ENCODE peak calls at places on chromosome 19, in six cellular contexts. K is K562, D is HepG2, H is GM12878, R is A549, F is upper lobe of left lung. S is an unnamed sample.

GRCh38 chr19:17590780-17591688 is 35.6 kb downstream of the COLGALT1 start:
- ATAC-seq in K (no peak), D (no peak), H (no peak), R (no peak), F (no peak), S (no peak)

GRCh38 chr19:48852292-48852691 is 16.0 kb upstream of the HSD17B14 start:
- ATAC-seq in K (peak; percentile 38), D (no peak), H (no peak), R (peak; percentile 48), F (no peak), S (no peak)

GRCh38 chr19:7762719-7763293 is at the start of gene CLEC4M:
- ATAC-seq in K (no peak), D (no peak), H (no peak), R (no peak), F (no peak), S (no peak)

GRCh38 chr19:43984687-43985000 is 656 bp downstream of the ZNF155 start:
- ATAC-seq in K (peak; percentile 27), D (peak; percentile 74), H (peak; percentile 31), R (peak; percentile 46), F (peak; percentile 39), S (peak; percentile 39)

GRCh38 chr19:38062959-38063786 is 156.2 kb downstream of the SIPA1L3 start:
- ATAC-seq in K (peak; percentile 27), D (no peak), H (no peak), R (peak; percentile 15), F (no peak), S (no peak)

GRCh38 chr19:33746159-33746558 is 50.5 kb upstream of the KCTD15 start:
- ATAC-seq in K (no peak), D (no peak), H (no peak), R (no peak), F (no peak), S (no peak)

GRCh38 chr19:8028951-8029491 is 23.5 kb upstream of the CCL25 start:
- ATAC-seq in K (peak; percentile 24), D (peak; percentile 71), H (no peak), R (peak; percentile 29), F (no peak), S (no peak)

GRCh38 chr19:56321981-56322558 is 7.4 kb upstream of the ZSCAN5A start:
- ATAC-seq in K (peak; percentile 90), D (no peak), H (peak; percentile 55), R (no peak), F (no peak), S (no peak)

GRCh38 chr19:35266904-35267817 is 1.6 kb upstream of the USF2 start:
- ATAC-seq in K (peak; percentile 70), D (peak; percentile 18), H (peak; percentile 56), R (peak; percentile 58), F (no peak), S (peak; percentile 14)

GRCh38 chr19:14786421-14786851 is 8.1 kb upstream of the ADGRE2 start:
- ATAC-seq in K (peak; percentile 72), D (peak; percentile 63), H (peak; percentile 54), R (peak; percentile 74), F (peak; percentile 62), S (no peak)

GRCh38 chr19:13015361-13016231 is 20.3 kb downstream of the NFIX start:
- ATAC-seq in K (peak; percentile 30), D (no peak), H (no peak), R (no peak), F (peak; percentile 41), S (no peak)

GRCh38 chr19:45103625-45104319 is 10.8 kb downstream of the PPP1R37 start:
- ATAC-seq in K (no peak), D (peak; percentile 82), H (peak; percentile 59), R (no peak), F (no peak), S (no peak)

GRCh38 chr19:519449-519865 is 12.1 kb upstream of the CDC34 start:
- ATAC-seq in K (no peak), D (no peak), H (no peak), R (no peak), F (no peak), S (no peak)

GRCh38 chr19:23528376-23528775 is 133.1 kb upstream of the ZNF91 start:
- ATAC-seq in K (no peak), D (no peak), H (peak; percentile 27), R (no peak), F (no peak), S (no peak)

GRCh38 chr19:35451278-35452096 is 3.4 kb downstream of the FFAR2 start:
- ATAC-seq in K (no peak), D (no peak), H (peak; percentile 93), R (no peak), F (no peak), S (no peak)

GRCh38 chr19:51921949-51922348 is 5.3 kb upstream of the ZNF613 start:
- ATAC-seq in K (no peak), D (no peak), H (no peak), R (no peak), F (no peak), S (no peak)

GRCh38 chr19:40921005-40921897 is 39.2 kb upstream of the CYP2A7 start:
- ATAC-seq in K (peak; percentile 63), D (peak; percentile 95), H (no peak), R (peak; percentile 94), F (peak; percentile 94), S (no peak)

GRCh38 chr19:48490980-48491792 is 20.4 kb downstream of the LMTK3 start:
- ATAC-seq in K (peak; percentile 46), D (no peak), H (peak; percentile 52), R (peak; percentile 15), F (no peak), S (no peak)

GRCh38 chr19:38841787-38842438 is 7.9 kb downstream of the HNRNPL start:
- ATAC-seq in K (no peak), D (no peak), H (no peak), R (no peak), F (no peak), S (no peak)

GRCh38 chr19:32916969-32917611 is 47.5 kb upstream of the SLC7A9 start:
- ATAC-seq in K (no peak), D (no peak), H (no peak), R (no peak), F (no peak), S (no peak)

GRCh38 chr19:6890421-6890913 is 3.1 kb downstream of the ADGRE1 start:
- ATAC-seq in K (no peak), D (no peak), H (no peak), R (no peak), F (no peak), S (no peak)

GRCh38 chr19:45279587-45280192 is 28.6 kb downstream of the MARK4 start:
- ATAC-seq in K (no peak), D (peak; percentile 74), H (no peak), R (no peak), F (no peak), S (peak; percentile 28)

GRCh38 chr19:49624967-49625910 is 14.7 kb downstream of the RRAS start:
- ATAC-seq in K (peak; percentile 53), D (peak; percentile 35), H (no peak), R (peak; percentile 28), F (peak; percentile 47), S (no peak)

GRCh38 chr19:32265991-32266390 is 79.4 kb upstream of the ZNF507 start:
- ATAC-seq in K (no peak), D (no peak), H (no peak), R (no peak), F (no peak), S (no peak)

GRCh38 chr19:13134626-13135025 is 15.5 kb downstream of the STX10 start:
- ATAC-seq in K (no peak), D (no peak), H (no peak), R (no peak), F (peak; percentile 94), S (no peak)

GRCh38 chr19:13069415-13070369 is 33.0 kb downstream of the LYL1 start:
- ATAC-seq in K (peak; percentile 86), D (peak; percentile 23), H (no peak), R (peak; percentile 72), F (no peak), S (no peak)

GRCh38 chr19:44925114-44925891 is 10.9 kb downstream of the APOC1 start:
- ATAC-seq in K (no peak), D (peak; percentile 64), H (no peak), R (no peak), F (peak; percentile 65), S (peak; percentile 83)

GRCh38 chr19:10870955-10871603 is at the start of gene CARM1:
- ATAC-seq in K (peak; percentile 94), D (peak; percentile 81), H (peak; percentile 84), R (peak; percentile 89), F (peak; percentile 98), S (peak; percentile 96)
- TF ChIP-seq EP300 in K (no peak), D (no peak), H (no peak), R (no peak), F (no peak), S (no peak)

GRCh38 chr19:3450796-3451411 is 29.4 kb downstream of the SMIM24 start:
- ATAC-seq in K (peak; percentile 80), D (peak; percentile 35), H (peak; percentile 74), R (peak; percentile 91), F (peak; percentile 75), S (peak; percentile 95)
- TF ChIP-seq EP300 in K (no peak), D (no peak), H (no peak), R (peak; percentile 89), F (peak; percentile 91), S (peak; percentile 83)

GRCh38 chr19:4556574-4557185 is 2.8 kb downstream of the SEMA6B start:
- ATAC-seq in K (peak; percentile 90), D (peak; percentile 34), H (peak; percentile 63), R (peak; percentile 79), F (no peak), S (no peak)

GRCh38 chr19:4557186-4557970 is 2.1 kb downstream of the SEMA6B start:
- ATAC-seq in K (peak; percentile 72), D (peak; percentile 49), H (peak; percentile 62), R (peak; percentile 74), F (no peak), S (no peak)

GRCh38 chr19:4555657-4556561 is 3.6 kb downstream of the SEMA6B start:
- ATAC-seq in K (peak; percentile 84), D (no peak), H (peak; percentile 27), R (peak; percentile 76), F (no peak), S (no peak)

GRCh38 chr19:4557971-4558941 is 1.2 kb downstream of the SEMA6B start:
- ATAC-seq in K (no peak), D (no peak), H (peak; percentile 48), R (peak; percentile 9), F (no peak), S (no peak)

GRCh38 chr19:4559569-4559968 is at the start of gene SEMA6B:
- ATAC-seq in K (no peak), D (no peak), H (no peak), R (no peak), F (no peak), S (peak; percentile 65)
- TF ChIP-seq EP300 in K (no peak), D (no peak), H (no peak), R (no peak), F (peak; percentile 80), S (no peak)

GRCh38 chr19:1654178-1654792 is 1.9 kb upstream of the TCF3 start:
- ATAC-seq in K (no peak), D (no peak), H (no peak), R (no peak), F (no peak), S (no peak)

GRCh38 chr19:1653300-1653628 is 849 bp upstream of the TCF3 start:
- ATAC-seq in K (peak; percentile 32), D (no peak), H (peak; percentile 4), R (no peak), F (no peak), S (peak; percentile 22)

GRCh38 chr19:1651061-1651547 is 1.3 kb downstream of the TCF3 start:
- ATAC-seq in K (no peak), D (no peak), H (peak; percentile 3), R (no peak), F (no peak), S (no peak)

GRCh38 chr19:1651548-1652394 is 644 bp downstream of the TCF3 start:
- ATAC-seq in K (peak; percentile 50), D (peak; percentile 4), H (no peak), R (no peak), F (no peak), S (no peak)

GRCh38 chr19:1652471-1653299 is at the start of gene TCF3:
- ATAC-seq in K (peak; percentile 93), D (peak; percentile 79), H (peak; percentile 76), R (peak; percentile 97), F (peak; percentile 98), S (peak; percentile 97)
- TF ChIP-seq EP300 in K (peak; percentile 30), D (no peak), H (no peak), R (no peak), F (no peak), S (no peak)